ENCODE peak calls at places on chromosomes 2 and 18, in six cellular contexts. One of them, this sample, is unnamed.
A peak's percentile ranks its signal among the peaks of the same experiment; 100 is the strongest.

GRCh38 chr2:128477891-128478290 is 159.2 kb upstream of the HS6ST1 start:
- DNase-seq in H1: no peak
- DNase-seq in GM12892: no peak
- DNase-seq in spleen: no peak
- DNase-seq in GM12891: no peak
- DNase-seq in sigmoid colon: no peak
- DNase-seq in this sample: no peak

GRCh38 chr18:8106603-8107002 is 502.6 kb upstream of the RAB12 start:
- DNase-seq in H1: no peak
- DNase-seq in GM12892: no peak
- DNase-seq in spleen: no peak
- DNase-seq in GM12891: no peak
- DNase-seq in sigmoid colon: no peak
- DNase-seq in this sample: no peak

GRCh38 chr2:71721362-71721665 is 268.0 kb downstream of the DYSF start:
- DNase-seq in H1: no peak
- DNase-seq in GM12892: no peak
- DNase-seq in spleen: no peak
- DNase-seq in GM12891: no peak
- DNase-seq in sigmoid colon: peak; percentile 75
- DNase-seq in this sample: no peak

GRCh38 chr2:13714466-13714865 is 918.1 kb upstream of the LRATD1 start:
- DNase-seq in H1: no peak
- DNase-seq in GM12892: no peak
- DNase-seq in spleen: no peak
- DNase-seq in GM12891: no peak
- DNase-seq in sigmoid colon: no peak
- DNase-seq in this sample: no peak

GRCh38 chr18:76496200-76496890 is 1.3 kb upstream of the ZNF516 start:
- DNase-seq in H1: no peak
- DNase-seq in GM12892: no peak
- DNase-seq in spleen: peak; percentile 89
- DNase-seq in GM12891: no peak
- DNase-seq in sigmoid colon: peak; percentile 90
- DNase-seq in this sample: no peak

GRCh38 chr2:152558174-152559091 is 158.8 kb downstream of the PRPF40A start:
- DNase-seq in H1: no peak
- DNase-seq in GM12892: no peak
- DNase-seq in spleen: no peak
- DNase-seq in GM12891: no peak
- DNase-seq in sigmoid colon: no peak
- DNase-seq in this sample: no peak

GRCh38 chr18:78730564-78731422 is 248.8 kb upstream of the SALL3 start:
- DNase-seq in H1: no peak
- DNase-seq in GM12892: no peak
- DNase-seq in spleen: peak; percentile 35
- DNase-seq in GM12891: no peak
- DNase-seq in sigmoid colon: peak; percentile 40
- DNase-seq in this sample: no peak

GRCh38 chr18:56139792-56140254 is 498.6 kb downstream of the TXNL1 start:
- DNase-seq in H1: no peak
- DNase-seq in GM12892: no peak
- DNase-seq in spleen: no peak
- DNase-seq in GM12891: no peak
- DNase-seq in sigmoid colon: no peak
- DNase-seq in this sample: no peak

GRCh38 chr18:6776193-6776592 is 46.7 kb downstream of the ARHGAP28 start:
- DNase-seq in H1: no peak
- DNase-seq in GM12892: no peak
- DNase-seq in spleen: no peak
- DNase-seq in GM12891: no peak
- DNase-seq in sigmoid colon: no peak
- DNase-seq in this sample: no peak

GRCh38 chr2:97911210-97911921 is 84.4 kb downstream of the TMEM131 start:
- DNase-seq in H1: no peak
- DNase-seq in GM12892: no peak
- DNase-seq in spleen: no peak
- DNase-seq in GM12891: no peak
- DNase-seq in sigmoid colon: no peak
- DNase-seq in this sample: no peak

GRCh38 chr2:129934044-129934822 is 45.2 kb upstream of the RAB6C start:
- DNase-seq in H1: no peak
- DNase-seq in GM12892: no peak
- DNase-seq in spleen: no peak
- DNase-seq in GM12891: no peak
- DNase-seq in sigmoid colon: no peak
- DNase-seq in this sample: no peak

GRCh38 chr2:37993135-37993534 is 68.0 kb downstream of the RMDN2 start:
- DNase-seq in H1: no peak
- DNase-seq in GM12892: no peak
- DNase-seq in spleen: no peak
- DNase-seq in GM12891: no peak
- DNase-seq in sigmoid colon: no peak
- DNase-seq in this sample: no peak

GRCh38 chr18:10239138-10239537 is 215.3 kb upstream of the APCDD1 start:
- DNase-seq in H1: no peak
- DNase-seq in GM12892: no peak
- DNase-seq in spleen: no peak
- DNase-seq in GM12891: no peak
- DNase-seq in sigmoid colon: peak; percentile 85
- DNase-seq in this sample: peak; percentile 47

GRCh38 chr2:71862921-71863320 is 284.7 kb downstream of the CYP26B1 start:
- DNase-seq in H1: no peak
- DNase-seq in GM12892: no peak
- DNase-seq in spleen: no peak
- DNase-seq in GM12891: no peak
- DNase-seq in sigmoid colon: no peak
- DNase-seq in this sample: no peak

GRCh38 chr2:111121873-111122630 is 1.3 kb downstream of the BCL2L11 start:
- DNase-seq in H1: no peak
- DNase-seq in GM12892: peak; percentile 72
- DNase-seq in spleen: peak; percentile 97
- DNase-seq in GM12891: no peak
- DNase-seq in sigmoid colon: peak; percentile 92
- DNase-seq in this sample: peak; percentile 77

GRCh38 chr2:236882931-236883330 is 202.8 kb upstream of the COPS8 start:
- DNase-seq in H1: no peak
- DNase-seq in GM12892: no peak
- DNase-seq in spleen: no peak
- DNase-seq in GM12891: no peak
- DNase-seq in sigmoid colon: no peak
- DNase-seq in this sample: no peak

GRCh38 chr2:80001704-80002103 is 302.8 kb downstream of the LRRTM1 start:
- DNase-seq in H1: no peak
- DNase-seq in GM12892: no peak
- DNase-seq in spleen: no peak
- DNase-seq in GM12891: no peak
- DNase-seq in sigmoid colon: no peak
- DNase-seq in this sample: no peak

GRCh38 chr2:120429586-120430500 is 83.9 kb downstream of the INHBB start:
- DNase-seq in H1: no peak
- DNase-seq in GM12892: no peak
- DNase-seq in spleen: peak; percentile 70
- DNase-seq in GM12891: no peak
- DNase-seq in sigmoid colon: no peak
- DNase-seq in this sample: no peak

GRCh38 chr2:231455890-231456289 is 8.4 kb downstream of the NCL start:
- DNase-seq in H1: no peak
- DNase-seq in GM12892: no peak
- DNase-seq in spleen: peak; percentile 10
- DNase-seq in GM12891: no peak
- DNase-seq in sigmoid colon: no peak
- DNase-seq in this sample: no peak

GRCh38 chr2:74876081-74876886 is 42.4 kb downstream of the HK2 start:
- DNase-seq in H1: no peak
- DNase-seq in GM12892: peak; percentile 60
- DNase-seq in spleen: no peak
- DNase-seq in GM12891: peak; percentile 59
- DNase-seq in sigmoid colon: no peak
- DNase-seq in this sample: no peak

GRCh38 chr18:49094136-49094535 is 143.4 kb upstream of the SMAD7 start:
- DNase-seq in H1: no peak
- DNase-seq in GM12892: no peak
- DNase-seq in spleen: no peak
- DNase-seq in GM12891: no peak
- DNase-seq in sigmoid colon: no peak
- DNase-seq in this sample: no peak

GRCh38 chr2:230520875-230521155 is 104.8 kb downstream of the SP100 start:
- DNase-seq in H1: no peak
- DNase-seq in GM12892: no peak
- DNase-seq in spleen: no peak
- DNase-seq in GM12891: no peak
- DNase-seq in sigmoid colon: no peak
- DNase-seq in this sample: no peak

GRCh38 chr2:128236491-128237035 is 82.1 kb downstream of the HS6ST1 start:
- DNase-seq in H1: no peak
- DNase-seq in GM12892: no peak
- DNase-seq in spleen: peak; percentile 70
- DNase-seq in GM12891: no peak
- DNase-seq in sigmoid colon: no peak
- DNase-seq in this sample: no peak

GRCh38 chr2:8654041-8654440 is 27.8 kb upstream of the ID2 start:
- DNase-seq in H1: no peak
- DNase-seq in GM12892: no peak
- DNase-seq in spleen: no peak
- DNase-seq in GM12891: no peak
- DNase-seq in sigmoid colon: peak; percentile 37
- DNase-seq in this sample: no peak

DNA sequence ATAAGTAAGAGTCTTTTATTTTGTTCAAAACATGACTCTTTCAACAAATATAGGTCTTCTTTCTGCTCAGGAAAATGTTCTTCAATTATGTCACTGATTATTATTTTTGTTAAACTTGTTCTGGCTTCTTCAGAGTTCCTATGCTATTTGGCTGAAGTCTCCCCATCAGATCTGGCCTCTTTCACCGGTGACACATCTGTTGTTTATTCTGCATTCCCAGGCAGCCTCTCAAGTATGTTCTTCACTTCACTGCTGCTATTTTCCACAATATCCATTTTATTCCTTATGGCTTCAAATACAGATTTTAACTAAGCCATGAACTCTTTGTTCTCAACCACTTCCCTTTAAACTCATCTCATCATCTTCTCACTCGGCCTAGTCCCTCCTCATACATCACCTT is 45.7 kb downstream of the HDAC4 start:
- DNase-seq in H1: no peak
- DNase-seq in GM12892: no peak
- DNase-seq in spleen: no peak
- DNase-seq in GM12891: no peak
- DNase-seq in sigmoid colon: peak; percentile 77
- DNase-seq in this sample: no peak
- TF ChIP-seq POLR2AphosphoS5 in H1: no peak
- TF ChIP-seq POLR2AphosphoS5 in GM12892: no peak
- TF ChIP-seq POLR2AphosphoS5 in spleen: no peak
- TF ChIP-seq POLR2AphosphoS5 in GM12891: no peak
- TF ChIP-seq POLR2AphosphoS5 in sigmoid colon: peak; percentile 91
- TF ChIP-seq POLR2AphosphoS5 in this sample: no peak

DNA sequence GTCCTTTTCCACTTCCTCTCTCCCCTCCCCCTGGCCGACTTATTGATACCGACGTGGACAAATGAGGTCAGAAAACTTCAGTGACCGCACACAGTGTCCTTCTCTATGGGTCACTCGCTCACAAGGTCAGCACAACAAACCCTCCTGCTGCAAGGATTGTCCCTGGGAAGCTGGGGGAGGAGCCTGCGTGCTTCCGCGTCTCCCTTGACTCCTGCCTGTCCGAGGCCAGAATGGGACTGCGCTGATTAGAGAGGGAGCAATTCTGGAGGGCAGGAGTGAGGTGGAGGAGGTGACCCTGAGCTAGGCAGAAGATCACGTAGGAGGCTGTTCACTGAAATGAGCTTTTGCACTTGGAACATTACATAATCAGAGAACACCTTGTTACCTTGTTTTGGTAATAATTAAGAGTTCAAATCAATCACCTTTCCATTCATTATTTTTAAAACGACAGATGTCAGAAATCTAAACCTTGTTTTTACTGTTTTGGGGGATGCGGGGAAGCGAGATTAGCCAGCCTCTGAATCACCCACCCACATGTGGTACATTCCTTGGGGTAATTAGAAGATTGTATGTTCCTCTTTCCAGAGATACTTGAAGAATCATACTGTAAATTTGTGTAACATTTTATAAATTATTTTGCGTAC is 70.6 kb downstream of the CTAGE1 start:
- DNase-seq in H1: no peak
- DNase-seq in GM12892: no peak
- DNase-seq in spleen: peak; percentile 88
- DNase-seq in GM12891: no peak
- DNase-seq in sigmoid colon: peak; percentile 71
- DNase-seq in this sample: no peak
- TF ChIP-seq POLR2AphosphoS5 in H1: no peak
- TF ChIP-seq POLR2AphosphoS5 in GM12892: no peak
- TF ChIP-seq POLR2AphosphoS5 in spleen: peak; percentile 94
- TF ChIP-seq POLR2AphosphoS5 in GM12891: no peak
- TF ChIP-seq POLR2AphosphoS5 in sigmoid colon: peak; percentile 24
- TF ChIP-seq POLR2AphosphoS5 in this sample: no peak

GRCh38 chr2:46871976-46872381 is 43.6 kb downstream of the MCFD2 start:
- DNase-seq in H1: no peak
- DNase-seq in GM12892: no peak
- DNase-seq in spleen: no peak
- DNase-seq in GM12891: no peak
- DNase-seq in sigmoid colon: peak; percentile 61
- DNase-seq in this sample: no peak
- TF ChIP-seq POLR2AphosphoS5 in H1: no peak
- TF ChIP-seq POLR2AphosphoS5 in GM12892: no peak
- TF ChIP-seq POLR2AphosphoS5 in spleen: peak; percentile 72
- TF ChIP-seq POLR2AphosphoS5 in GM12891: no peak
- TF ChIP-seq POLR2AphosphoS5 in sigmoid colon: no peak
- TF ChIP-seq POLR2AphosphoS5 in this sample: no peak

GRCh38 chr2:69164379-69164778 is 151.4 kb downstream of the ANTXR1 start:
- DNase-seq in H1: no peak
- DNase-seq in GM12892: no peak
- DNase-seq in spleen: no peak
- DNase-seq in GM12891: no peak
- DNase-seq in sigmoid colon: no peak
- DNase-seq in this sample: no peak
- TF ChIP-seq POLR2AphosphoS5 in H1: no peak
- TF ChIP-seq POLR2AphosphoS5 in GM12892: no peak
- TF ChIP-seq POLR2AphosphoS5 in spleen: no peak
- TF ChIP-seq POLR2AphosphoS5 in GM12891: no peak
- TF ChIP-seq POLR2AphosphoS5 in sigmoid colon: peak; percentile 36
- TF ChIP-seq POLR2AphosphoS5 in this sample: no peak

GRCh38 chr2:36559221-36559942 is 38.6 kb downstream of the FEZ2 start:
- DNase-seq in H1: no peak
- DNase-seq in GM12892: no peak
- DNase-seq in spleen: no peak
- DNase-seq in GM12891: no peak
- DNase-seq in sigmoid colon: no peak
- DNase-seq in this sample: no peak

GRCh38 chr2:36562245-36562644 is 35.7 kb downstream of the FEZ2 start:
- DNase-seq in H1: no peak
- DNase-seq in GM12892: no peak
- DNase-seq in spleen: no peak
- DNase-seq in GM12891: no peak
- DNase-seq in sigmoid colon: no peak
- DNase-seq in this sample: no peak

GRCh38 chr2:36562973-36563532 is 34.9 kb downstream of the FEZ2 start:
- DNase-seq in H1: no peak
- DNase-seq in GM12892: no peak
- DNase-seq in spleen: no peak
- DNase-seq in GM12891: no peak
- DNase-seq in sigmoid colon: no peak
- DNase-seq in this sample: no peak

GRCh38 chr2:36560726-36561125 is 37.2 kb downstream of the FEZ2 start:
- DNase-seq in H1: no peak
- DNase-seq in GM12892: no peak
- DNase-seq in spleen: no peak
- DNase-seq in GM12891: no peak
- DNase-seq in sigmoid colon: no peak
- DNase-seq in this sample: no peak

GRCh38 chr2:36561223-36561944 is 36.6 kb downstream of the FEZ2 start:
- DNase-seq in H1: peak; percentile 17
- DNase-seq in GM12892: no peak
- DNase-seq in spleen: no peak
- DNase-seq in GM12891: no peak
- DNase-seq in sigmoid colon: no peak
- DNase-seq in this sample: no peak
- TF ChIP-seq POLR2AphosphoS5 in H1: no peak
- TF ChIP-seq POLR2AphosphoS5 in GM12892: no peak
- TF ChIP-seq POLR2AphosphoS5 in spleen: no peak
- TF ChIP-seq POLR2AphosphoS5 in GM12891: no peak
- TF ChIP-seq POLR2AphosphoS5 in sigmoid colon: no peak
- TF ChIP-seq POLR2AphosphoS5 in this sample: no peak

This sample was measured in breast epithelium.